ENCODE peak calls at places on chromosomes 2 and 18, in nine cellular contexts. G is fibroblast of villous mesenchyme; L is activated T-cell treated with anti-CD3 and anti-CD28 coated beads for 1 hour; T is ovary; X is CD4-positive, alpha-beta memory T cell; S is T1000; F is central memory CD4-positive, alpha-beta T cell; H is tibial artery; J is fibroblast of the aortic adventitia. W is an unnamed sample.

GRCh38 chr2:181894381-181894780 is 2.9 kb downstream of the ITPRID2 start:
- DNase-seq in G (no peak), L (no peak), T (no peak), X (no peak), S (no peak), F (no peak), H (no peak), J (no peak), W (no peak)

GRCh38 chr2:237486819-237487448 is at the start of gene MLPH:
- DNase-seq in G (peak), L (no peak), T (peak), X (no peak), S (no peak), F (no peak), H (no peak), J (no peak), W (no peak)

GRCh38 chr2:60174146-60174545 is 379.3 kb downstream of the BCL11A start:
- DNase-seq in G (no peak), L (no peak), T (no peak), X (no peak), S (no peak), F (no peak), H (no peak), J (no peak), W (no peak)

GRCh38 chr2:39059366-39059952 is 61.4 kb downstream of the SOS1 start:
- DNase-seq in G (peak), L (no peak), T (no peak), X (peak), S (no peak), F (peak), H (no peak), J (peak), W (no peak)

GRCh38 chr2:70966681-70967080 is 11.7 kb upstream of the ANKRD53 start:
- DNase-seq in G (no peak), L (no peak), T (no peak), X (no peak), S (no peak), F (no peak), H (no peak), J (no peak), W (no peak)

GRCh38 chr18:20971886-20972267 is 139.7 kb downstream of the ROCK1 start:
- DNase-seq in G (peak), L (no peak), T (no peak), X (peak), S (no peak), F (no peak), H (no peak), J (peak), W (no peak)

GRCh38 chr2:224260605-224261004 is 141.3 kb downstream of the FAM124B start:
- DNase-seq in G (peak), L (no peak), T (no peak), X (no peak), S (no peak), F (no peak), H (no peak), J (peak), W (no peak)

GRCh38 chr2:173865976-173866857 is 99.0 kb downstream of the SP3 start:
- DNase-seq in G (no peak), L (no peak), T (no peak), X (no peak), S (no peak), F (no peak), H (no peak), J (no peak), W (no peak)

GRCh38 chr2:113036763-113037162 is 15.9 kb downstream of the IL36B start:
- DNase-seq in G (no peak), L (no peak), T (no peak), X (no peak), S (no peak), F (no peak), H (no peak), J (no peak), W (no peak)

GRCh38 chr2:231708050-231708772 is at the start of gene PTMA:
- DNase-seq in G (peak), L (peak), T (peak), X (peak), S (peak), F (peak), H (peak), J (peak), W (peak)

GRCh38 chr18:76421291-76422078 is 73.6 kb downstream of the ZNF516 start:
- DNase-seq in G (no peak), L (no peak), T (no peak), X (no peak), S (no peak), F (no peak), H (no peak), J (no peak), W (no peak)

GRCh38 chr2:86675611-86676015 is 44.5 kb upstream of the RMND5A start:
- DNase-seq in G (no peak), L (no peak), T (no peak), X (peak), S (no peak), F (no peak), H (no peak), J (no peak), W (no peak)

GRCh38 chr2:179171371-179171770 is 93.3 kb downstream of the SESTD1 start:
- DNase-seq in G (no peak), L (no peak), T (no peak), X (no peak), S (no peak), F (no peak), H (no peak), J (no peak), W (no peak)

GRCh38 chr2:196987654-196988364 is 61.3 kb upstream of the PGAP1 start:
- DNase-seq in G (peak), L (no peak), T (no peak), X (no peak), S (no peak), F (no peak), H (no peak), J (peak), W (no peak)

GRCh38 chr18:49944681-49945080 is 131.3 kb upstream of the ACAA2 start:
- DNase-seq in G (peak), L (no peak), T (no peak), X (no peak), S (no peak), F (no peak), H (no peak), J (peak), W (no peak)

GRCh38 chr2:181678033-181678586 is 2.2 kb downstream of the NEUROD1 start:
- DNase-seq in G (peak), L (peak), T (no peak), X (peak), S (peak), F (peak), H (peak), J (peak), W (no peak)

GRCh38 chr2:175627405-175627804 is 374.7 kb downstream of the LNPK start:
- DNase-seq in G (peak), L (no peak), T (no peak), X (no peak), S (no peak), F (no peak), H (no peak), J (no peak), W (no peak)

GRCh38 chr2:64876137-64876647 is 113.0 kb upstream of the SLC1A4 start:
- DNase-seq in G (peak), L (no peak), T (no peak), X (no peak), S (peak), F (no peak), H (no peak), J (peak), W (no peak)

GRCh38 chr2:42218712-42219111 is 49.6 kb downstream of the EML4 start:
- DNase-seq in G (no peak), L (no peak), T (no peak), X (no peak), S (no peak), F (no peak), H (no peak), J (no peak), W (no peak)

GRCh38 chr2:42905341-42906114 is 113.1 kb upstream of the HAAO start:
- DNase-seq in G (peak), L (no peak), T (no peak), X (no peak), S (no peak), F (no peak), H (no peak), J (peak), W (no peak)

GRCh38 chr2:113105047-113105446 is 22.4 kb upstream of the IL1RN start:
- DNase-seq in G (peak), L (no peak), T (no peak), X (no peak), S (no peak), F (no peak), H (no peak), J (peak), W (no peak)

GRCh38 chr2:70541481-70542020 is 12.1 kb downstream of the TGFA start:
- DNase-seq in G (peak), L (no peak), T (no peak), X (no peak), S (no peak), F (no peak), H (no peak), J (no peak), W (no peak)

GRCh38 chr2:74845217-74845751 is 11.4 kb downstream of the HK2 start:
- DNase-seq in G (peak), L (peak), T (peak), X (no peak), S (peak), F (peak), H (peak), J (peak), W (peak)

GRCh38 chr2:216371756-216372702 is at the start of gene MARCHF4:
- DNase-seq in G (peak), L (peak), T (peak), X (peak), S (peak), F (peak), H (peak), J (peak), W (peak)

GRCh38 chr18:46152808-46153617 is 48.8 kb downstream of the HAUS1 start:
- DNase-seq in G (no peak), L (no peak), T (no peak), X (no peak), S (no peak), F (no peak), H (no peak), J (no peak), W (no peak)

GRCh38 chr2:143357956-143358355 is 228.7 kb downstream of the ARHGAP15 start:
- DNase-seq in G (no peak), L (no peak), T (no peak), X (no peak), S (no peak), F (no peak), H (no peak), J (no peak), W (no peak)

GRCh38 chr2:57549642-57550102 is 496.9 kb upstream of the VRK2 start:
- DNase-seq in G (no peak), L (no peak), T (no peak), X (no peak), S (no peak), F (no peak), H (no peak), J (no peak), W (no peak)

GRCh38 chr2:176556383-176556782 is 287.1 kb downstream of the MTX2 start:
- DNase-seq in G (no peak), L (no peak), T (no peak), X (no peak), S (no peak), F (no peak), H (no peak), J (no peak), W (no peak)

GRCh38 chr2:42105330-42106256 is 57.8 kb downstream of the PKDCC start:
- DNase-seq in G (no peak), L (peak), T (no peak), X (peak), S (no peak), F (peak), H (peak), J (no peak), W (peak)

GRCh38 chr2:100767224-100767653 is 52.7 kb upstream of the NPAS2 start:
- DNase-seq in G (peak), L (no peak), T (no peak), X (no peak), S (no peak), F (no peak), H (no peak), J (peak), W (no peak)

GRCh38 chr18:57107141-57107832 is 39.6 kb upstream of the BOD1L2 start:
- DNase-seq in G (peak), L (no peak), T (no peak), X (no peak), S (no peak), F (no peak), H (no peak), J (peak), W (no peak)

GRCh38 chr2:241719093-241719492 is 15.3 kb upstream of the D2HGDH start:
- DNase-seq in G (no peak), L (no peak), T (no peak), X (no peak), S (no peak), F (no peak), H (no peak), J (no peak), W (no peak)

GRCh38 chr2:14975401-14975800 is 342.9 kb downstream of the LRATD1 start:
- DNase-seq in G (no peak), L (no peak), T (no peak), X (no peak), S (no peak), F (no peak), H (no peak), J (no peak), W (no peak)

GRCh38 chr2:10285578-10286198 is 17.0 kb upstream of the HPCAL1 start:
- DNase-seq in G (peak), L (no peak), T (no peak), X (no peak), S (peak), F (no peak), H (peak), J (peak), W (no peak)

GRCh38 chr2:219296631-219297391 is 12.4 kb downstream of the PTPRN start:
- DNase-seq in G (no peak), L (no peak), T (no peak), X (no peak), S (no peak), F (no peak), H (no peak), J (no peak), W (no peak)

W was measured in activated effector memory CD4-positive, alpha-beta T cell treated with Interleukin-2 at 50 U/mL for 16 hours.